ENCODE peak calls at places on chromosomes 16 and 17, in nine cellular contexts. Y is fibroblast of villous mesenchyme, R is HL-60, F is esophagus squamous epithelium, J is left ventricle myocardium inferior, S is lower lobe of right lung, D is body of pancreas, Z is neural progenitor cell, Q is fibroblast of lung. B is an unnamed sample.

GRCh38 chr17:59330314-59330942 is 1.0 kb upstream of the YPEL2 start:
- DNase-seq in Y (peak), R (no peak), F (no peak), J (peak), S (peak), D (peak), Z (peak), Q (no peak), B (no peak)

GRCh38 chr17:10171581-10171981 is 26.8 kb downstream of the GAS7 start:
- DNase-seq in Y (peak), R (no peak), F (no peak), J (no peak), S (no peak), D (no peak), Z (no peak), Q (peak), B (peak)

GRCh38 chr16:48999034-48999433 is 282.6 kb downstream of the CBLN1 start:
- DNase-seq in Y (no peak), R (no peak), F (no peak), J (no peak), S (no peak), D (no peak), Z (no peak), Q (no peak), B (no peak)

GRCh38 chr16:50121278-50121677 is 31.8 kb upstream of the TENT4B start:
- DNase-seq in Y (no peak), R (no peak), F (no peak), J (no peak), S (no peak), D (no peak), Z (no peak), Q (no peak), B (no peak)

GRCh38 chr16:50548659-50549560 is 714 bp downstream of the NKD1 start:
- DNase-seq in Y (no peak), R (peak), F (no peak), J (no peak), S (peak), D (peak), Z (peak), Q (no peak), B (no peak)

GRCh38 chr16:11084484-11085024 is 140.2 kb downstream of the CLEC16A start:
- DNase-seq in Y (peak), R (no peak), F (no peak), J (no peak), S (no peak), D (no peak), Z (no peak), Q (peak), B (peak)

GRCh38 chr16:11233727-11234376 is 22.2 kb downstream of the SOCS1 start:
- DNase-seq in Y (no peak), R (peak), F (no peak), J (no peak), S (no peak), D (no peak), Z (no peak), Q (no peak), B (no peak)

GRCh38 chr16:47966325-47966724 is 189.5 kb downstream of the ABCC12 start:
- DNase-seq in Y (no peak), R (no peak), F (no peak), J (no peak), S (no peak), D (no peak), Z (no peak), Q (no peak), B (no peak)

GRCh38 chr16:1271380-1271749 is 15.5 kb downstream of the TPSD1 start:
- DNase-seq in Y (no peak), R (no peak), F (no peak), J (no peak), S (no peak), D (no peak), Z (no peak), Q (no peak), B (no peak)

GRCh38 chr17:12041316-12041715 is 20.6 kb downstream of the MAP2K4 start:
- DNase-seq in Y (peak), R (no peak), F (no peak), J (no peak), S (no peak), D (no peak), Z (no peak), Q (peak), B (peak)

GRCh38 chr16:46731691-46732555 is 16.2 kb downstream of the MYLK3 start:
- DNase-seq in Y (no peak), R (no peak), F (no peak), J (peak), S (no peak), D (no peak), Z (no peak), Q (no peak), B (peak)

GRCh38 chr16:21199607-21200218 is 11.7 kb downstream of the ZP2 start:
- DNase-seq in Y (no peak), R (no peak), F (no peak), J (no peak), S (no peak), D (no peak), Z (no peak), Q (no peak), B (no peak)

GRCh38 chr17:77439382-77440013 is 298.7 kb downstream of the SEC14L1 start:
- DNase-seq in Y (no peak), R (no peak), F (no peak), J (peak), S (no peak), D (no peak), Z (no peak), Q (no peak), B (no peak)

GRCh38 chr16:77375396-77375795 is 59.4 kb downstream of the ADAMTS18 start:
- DNase-seq in Y (no peak), R (no peak), F (no peak), J (no peak), S (no peak), D (no peak), Z (no peak), Q (no peak), B (no peak)

GRCh38 chr16:77373726-77374125 is 61.1 kb downstream of the ADAMTS18 start:
- DNase-seq in Y (no peak), R (no peak), F (no peak), J (no peak), S (no peak), D (no peak), Z (no peak), Q (no peak), B (no peak)

GRCh38 chr16:77376358-77376757 is 58.5 kb downstream of the ADAMTS18 start:
- DNase-seq in Y (peak), R (no peak), F (no peak), J (no peak), S (no peak), D (no peak), Z (no peak), Q (no peak), B (no peak)

GRCh38 chr16:77374384-77374783 is 60.5 kb downstream of the ADAMTS18 start:
- DNase-seq in Y (no peak), R (no peak), F (no peak), J (no peak), S (no peak), D (no peak), Z (no peak), Q (no peak), B (no peak)
- H3K4me3 ChIP-seq in Y (no peak), R (no peak), F (no peak), J (no peak), S (no peak), D (no peak), Z (no peak), Q (no peak), B (no peak)

DNA sequence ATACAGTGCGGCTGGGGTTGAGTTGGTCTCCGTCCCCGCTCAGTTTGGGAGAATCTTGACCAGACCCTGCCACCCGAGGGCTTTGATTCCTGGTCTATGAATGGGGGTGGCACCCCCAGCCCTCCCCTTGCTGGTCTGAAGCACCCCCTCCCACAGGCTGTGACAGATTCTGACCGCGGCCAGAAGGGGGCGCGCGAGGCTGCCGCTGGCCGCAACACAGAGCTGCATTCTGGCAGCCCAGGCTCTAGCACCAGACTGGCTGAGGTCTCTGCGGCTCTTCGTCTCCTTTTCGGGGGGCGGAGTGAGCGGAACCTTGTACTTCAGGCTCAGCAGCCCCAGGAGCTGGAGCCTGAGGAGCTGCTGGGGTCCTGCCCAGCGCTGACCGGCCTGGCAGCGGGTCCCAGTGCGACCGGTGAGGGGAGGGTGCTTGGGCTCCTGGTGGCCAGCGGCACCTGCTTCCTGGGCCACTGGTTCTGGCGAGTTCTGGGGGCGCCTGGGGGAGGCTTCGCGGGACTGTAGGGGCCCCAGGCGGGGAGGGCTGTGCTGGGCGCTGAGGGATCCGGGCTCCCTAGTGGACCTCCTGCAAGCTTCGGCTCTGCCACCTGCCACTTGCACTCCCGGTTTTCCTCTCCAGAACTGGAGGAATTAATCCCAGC is 1011.6 kb downstream of the KCNJ18 start:
- DNase-seq in Y (no peak), R (peak), F (no peak), J (no peak), S (no peak), D (no peak), Z (no peak), Q (no peak), B (no peak)
- TF ChIP-seq CTCF in Y (no peak), R (peak), F (no peak), J (no peak), S (no peak), D (no peak), Z (no peak), Q (no peak), B (no peak)

GRCh38 chr16:15810949-15811348 is 45.9 kb downstream of the MYH11 start:
- DNase-seq in Y (no peak), R (no peak), F (no peak), J (no peak), S (no peak), D (no peak), Z (no peak), Q (no peak), B (no peak)

GRCh38 chr16:15808071-15808470 is 48.8 kb downstream of the MYH11 start:
- DNase-seq in Y (no peak), R (no peak), F (no peak), J (no peak), S (no peak), D (no peak), Z (no peak), Q (no peak), B (no peak)

GRCh38 chr16:15811416-15811777 is 45.4 kb downstream of the MYH11 start:
- DNase-seq in Y (no peak), R (no peak), F (no peak), J (no peak), S (no peak), D (no peak), Z (no peak), Q (no peak), B (no peak)

GRCh38 chr16:15810411-15810810 is 46.4 kb downstream of the MYH11 start:
- DNase-seq in Y (no peak), R (no peak), F (no peak), J (no peak), S (no peak), D (no peak), Z (no peak), Q (no peak), B (no peak)

DNA sequence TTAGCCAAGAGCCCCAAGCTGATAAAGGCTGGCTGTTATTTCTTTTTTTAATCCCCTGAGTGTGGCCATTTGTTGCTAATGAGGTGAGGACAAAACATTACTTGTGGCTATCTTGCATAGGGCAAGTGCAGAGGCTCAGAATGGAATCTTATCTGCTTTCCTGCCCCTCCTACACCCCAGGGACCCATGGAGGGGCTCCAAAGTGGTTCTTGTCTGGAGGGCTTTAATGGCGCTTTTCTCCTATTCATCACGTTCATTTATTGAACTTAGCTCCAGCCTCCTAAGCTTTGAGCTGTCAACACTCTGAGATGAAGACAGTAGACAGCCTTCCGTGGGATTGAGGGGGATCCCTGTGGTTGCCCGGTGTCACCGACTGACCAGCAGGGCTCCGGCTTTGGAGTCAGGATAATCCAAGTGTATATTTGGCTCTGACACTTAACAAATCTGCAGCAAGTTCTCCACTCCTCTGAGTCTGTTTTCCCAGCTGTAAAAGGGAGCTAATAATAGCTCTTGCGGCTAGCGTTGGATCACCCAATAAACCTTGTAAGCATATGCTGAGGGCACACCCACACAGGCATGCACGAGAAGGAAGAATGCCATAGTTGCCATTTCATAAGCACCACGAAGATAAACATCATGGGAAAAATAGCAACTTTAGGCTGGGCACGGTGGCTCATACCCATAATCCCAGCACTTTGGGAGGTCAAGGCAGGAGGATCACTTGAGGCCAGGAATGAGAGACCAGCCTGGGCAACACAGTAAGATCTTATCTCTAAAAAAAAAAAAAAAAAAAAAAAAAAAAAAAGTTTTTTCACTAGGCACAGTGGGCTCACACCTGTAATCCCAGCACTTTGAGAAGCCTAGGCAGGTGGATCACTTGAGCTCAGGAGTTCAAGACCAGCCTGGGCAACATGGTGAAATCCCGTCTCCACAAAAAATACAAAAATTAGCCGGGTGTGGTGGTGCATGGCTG is 44.8 kb downstream of the MYH11 start:
- DNase-seq in Y (peak), R (no peak), F (no peak), J (no peak), S (no peak), D (peak), Z (peak), Q (peak), B (peak)
- H3K4me3 ChIP-seq in Y (no peak), R (no peak), F (no peak), J (peak), S (no peak), D (no peak), Z (no peak), Q (no peak), B (no peak)

GRCh38 chr16:52741386-52741785 is 194.4 kb upstream of the TOX3 start:
- DNase-seq in Y (no peak), R (no peak), F (no peak), J (no peak), S (no peak), D (no peak), Z (peak), Q (no peak), B (no peak)

GRCh38 chr16:52743702-52744101 is 196.8 kb upstream of the TOX3 start:
- DNase-seq in Y (no peak), R (no peak), F (no peak), J (no peak), S (no peak), D (no peak), Z (no peak), Q (no peak), B (no peak)

GRCh38 chr16:52742052-52742451 is 195.1 kb upstream of the TOX3 start:
- DNase-seq in Y (no peak), R (no peak), F (no peak), J (no peak), S (no peak), D (no peak), Z (no peak), Q (no peak), B (no peak)

GRCh38 chr16:52742608-52743007 is 195.7 kb upstream of the TOX3 start:
- DNase-seq in Y (no peak), R (no peak), F (no peak), J (no peak), S (no peak), D (no peak), Z (no peak), Q (no peak), B (no peak)

DNA sequence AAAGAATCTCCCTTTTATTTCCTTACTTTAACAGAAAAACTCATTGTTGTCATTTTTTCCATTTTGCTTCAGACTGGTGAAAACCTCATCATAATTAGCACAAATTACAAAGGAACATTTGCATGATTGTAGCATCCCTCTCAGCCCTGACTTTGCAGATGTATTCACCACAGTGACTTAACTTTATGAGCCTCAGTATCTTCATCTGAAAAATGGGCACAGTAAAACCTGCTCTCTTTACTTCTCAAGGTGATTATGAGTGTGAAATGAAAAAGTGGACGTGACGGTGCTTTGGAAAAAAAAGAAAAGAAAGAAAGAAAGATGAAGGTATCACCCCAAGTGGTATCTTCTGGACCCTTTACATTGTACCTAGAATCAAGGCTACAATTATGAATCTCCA is 193.4 kb upstream of the TOX3 start:
- DNase-seq in Y (no peak), R (no peak), F (no peak), J (no peak), S (no peak), D (no peak), Z (no peak), Q (no peak), B (no peak)
- TF ChIP-seq CTCF in Y (no peak), R (no peak), F (no peak), J (no peak), S (no peak), D (no peak), Z (no peak), Q (no peak), B (no peak)

GRCh38 chr16:75462804-75463203 is 1.7 kb downstream of the TMEM170A start:
- DNase-seq in Y (peak), R (no peak), F (no peak), J (no peak), S (no peak), D (no peak), Z (no peak), Q (peak), B (no peak)
- H3K4me3 ChIP-seq in Y (peak), R (no peak), F (no peak), J (peak), S (peak), D (no peak), Z (peak), Q (no peak), B (peak)

GRCh38 chr17:44352922-44353655 is 8.0 kb downstream of the GRN start:
- DNase-seq in Y (no peak), R (no peak), F (no peak), J (no peak), S (no peak), D (no peak), Z (no peak), Q (no peak), B (no peak)

GRCh38 chr17:44351464-44351863 is 6.4 kb downstream of the GRN start:
- DNase-seq in Y (no peak), R (no peak), F (no peak), J (no peak), S (no peak), D (no peak), Z (no peak), Q (no peak), B (no peak)

GRCh38 chr17:44350733-44351226 is 5.7 kb downstream of the GRN start:
- DNase-seq in Y (peak), R (peak), F (no peak), J (peak), S (peak), D (peak), Z (peak), Q (peak), B (peak)

GRCh38 chr17:44353656-44354331 is 8.7 kb downstream of the GRN start:
- DNase-seq in Y (no peak), R (no peak), F (no peak), J (peak), S (no peak), D (peak), Z (peak), Q (no peak), B (peak)

GRCh38 chr17:44351961-44352921 is 7.1 kb downstream of the GRN start:
- DNase-seq in Y (no peak), R (no peak), F (no peak), J (no peak), S (no peak), D (no peak), Z (no peak), Q (no peak), B (no peak)
- TF ChIP-seq CTCF in Y (no peak), R (no peak), F (no peak), J (no peak), S (no peak), D (no peak), Z (no peak), Q (no peak), B (no peak)

GRCh38 chr16:86222965-86223551 is 287.3 kb upstream of the FOXF1 start:
- DNase-seq in Y (peak), R (no peak), F (no peak), J (no peak), S (no peak), D (no peak), Z (no peak), Q (peak), B (peak)
- H3K4me3 ChIP-seq in Y (peak), R (no peak), F (no peak), J (no peak), S (no peak), D (no peak), Z (no peak), Q (peak), B (peak)

DNA sequence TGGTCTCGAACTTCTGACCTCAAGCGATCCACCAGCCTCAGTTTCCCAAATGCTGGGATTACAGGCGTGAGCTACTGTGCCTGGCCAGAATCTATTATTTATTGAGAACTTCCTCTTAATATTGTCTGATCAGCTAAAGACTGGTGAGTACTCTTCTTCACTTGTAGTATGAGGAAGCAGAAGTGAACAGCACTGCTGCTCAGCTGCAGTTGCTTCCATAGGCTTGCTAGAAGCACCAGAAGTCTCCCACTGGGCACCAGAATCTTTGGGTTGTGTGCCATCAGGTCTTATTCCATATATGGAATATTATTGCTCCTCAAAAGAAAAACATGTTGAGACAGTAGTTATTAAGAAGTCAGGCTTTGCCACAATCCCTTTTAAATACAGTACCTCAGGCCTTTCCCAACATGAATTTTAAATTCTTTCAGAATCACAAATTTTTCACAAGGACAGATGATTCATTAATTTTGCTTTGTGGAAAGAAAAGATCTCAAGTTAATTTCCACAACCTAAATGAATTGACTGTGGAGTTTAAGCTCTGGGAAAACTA is 17.2 kb downstream of the SNTB2 start:
- DNase-seq in Y (no peak), R (peak), F (no peak), J (no peak), S (no peak), D (no peak), Z (no peak), Q (no peak), B (no peak)
- TF ChIP-seq CTCF in Y (no peak), R (no peak), F (no peak), J (no peak), S (no peak), D (no peak), Z (no peak), Q (no peak), B (no peak)

B was measured in cardiac fibroblast.